ENCODE peak calls at places on chromosomes 11 and 22, in seven cellular contexts. One of them, this sample, is unnamed.

GRCh38 chr22:21687685-21688259 is 22.0 kb downstream of the PPIL2 start:
- DNase-seq in A549: no peak
- DNase-seq in progenitor cell of endocrine pancreas: no peak
- DNase-seq in HT1080: no peak
- DNase-seq in astrocyte of the spinal cord: no peak
- DNase-seq in activated naive CD4-positive, alpha-beta T cell: no peak
- DNase-seq in stimulated activated CD4-positive, alpha-beta T cell treated with anti-CD3 and anti-CD28 coated beads, Interleukin-15, amount 100 ng/mL, for 1 hour: no peak
- DNase-seq in this sample: no peak

GRCh38 chr11:121958978-121959340 is 157.1 kb downstream of the BLID start:
- DNase-seq in A549: no peak
- DNase-seq in progenitor cell of endocrine pancreas: no peak
- DNase-seq in HT1080: no peak
- DNase-seq in astrocyte of the spinal cord: no peak
- DNase-seq in activated naive CD4-positive, alpha-beta T cell: no peak
- DNase-seq in stimulated activated CD4-positive, alpha-beta T cell treated with anti-CD3 and anti-CD28 coated beads, Interleukin-15, amount 100 ng/mL, for 1 hour: no peak
- DNase-seq in this sample: no peak

GRCh38 chr22:44111562-44112155 is 69.1 kb upstream of the PARVG start:
- DNase-seq in A549: no peak
- DNase-seq in progenitor cell of endocrine pancreas: no peak
- DNase-seq in HT1080: no peak
- DNase-seq in astrocyte of the spinal cord: no peak
- DNase-seq in activated naive CD4-positive, alpha-beta T cell: no peak
- DNase-seq in stimulated activated CD4-positive, alpha-beta T cell treated with anti-CD3 and anti-CD28 coated beads, Interleukin-15, amount 100 ng/mL, for 1 hour: no peak
- DNase-seq in this sample: no peak

GRCh38 chr11:83464181-83464580 is 178.0 kb upstream of the CCDC90B start:
- DNase-seq in A549: no peak
- DNase-seq in progenitor cell of endocrine pancreas: no peak
- DNase-seq in HT1080: no peak
- DNase-seq in astrocyte of the spinal cord: no peak
- DNase-seq in activated naive CD4-positive, alpha-beta T cell: no peak
- DNase-seq in stimulated activated CD4-positive, alpha-beta T cell treated with anti-CD3 and anti-CD28 coated beads, Interleukin-15, amount 100 ng/mL, for 1 hour: no peak
- DNase-seq in this sample: no peak

GRCh38 chr11:13831707-13832106 is 130.8 kb upstream of the SPON1 start:
- DNase-seq in A549: no peak
- DNase-seq in progenitor cell of endocrine pancreas: no peak
- DNase-seq in HT1080: no peak
- DNase-seq in astrocyte of the spinal cord: peak; percentile 17
- DNase-seq in activated naive CD4-positive, alpha-beta T cell: no peak
- DNase-seq in stimulated activated CD4-positive, alpha-beta T cell treated with anti-CD3 and anti-CD28 coated beads, Interleukin-15, amount 100 ng/mL, for 1 hour: no peak
- DNase-seq in this sample: peak; percentile 88

GRCh38 chr22:49965291-49966040 is 4.9 kb downstream of the PIM3 start:
- DNase-seq in A549: no peak
- DNase-seq in progenitor cell of endocrine pancreas: no peak
- DNase-seq in HT1080: no peak
- DNase-seq in astrocyte of the spinal cord: no peak
- DNase-seq in activated naive CD4-positive, alpha-beta T cell: no peak
- DNase-seq in stimulated activated CD4-positive, alpha-beta T cell treated with anti-CD3 and anti-CD28 coated beads, Interleukin-15, amount 100 ng/mL, for 1 hour: no peak
- DNase-seq in this sample: no peak

GRCh38 chr11:96311120-96311568 is 31.9 kb downstream of the MAML2 start:
- DNase-seq in A549: no peak
- DNase-seq in progenitor cell of endocrine pancreas: no peak
- DNase-seq in HT1080: peak; percentile 62
- DNase-seq in astrocyte of the spinal cord: peak; percentile 82
- DNase-seq in activated naive CD4-positive, alpha-beta T cell: no peak
- DNase-seq in stimulated activated CD4-positive, alpha-beta T cell treated with anti-CD3 and anti-CD28 coated beads, Interleukin-15, amount 100 ng/mL, for 1 hour: no peak
- DNase-seq in this sample: no peak

GRCh38 chr11:119343726-119344125 is 2.8 kb downstream of the MFRP start:
- DNase-seq in A549: no peak
- DNase-seq in progenitor cell of endocrine pancreas: no peak
- DNase-seq in HT1080: no peak
- DNase-seq in astrocyte of the spinal cord: no peak
- DNase-seq in activated naive CD4-positive, alpha-beta T cell: no peak
- DNase-seq in stimulated activated CD4-positive, alpha-beta T cell treated with anti-CD3 and anti-CD28 coated beads, Interleukin-15, amount 100 ng/mL, for 1 hour: no peak
- DNase-seq in this sample: no peak

GRCh38 chr11:20483931-20484330 is 96.4 kb downstream of the PRMT3 start:
- DNase-seq in A549: no peak
- DNase-seq in progenitor cell of endocrine pancreas: no peak
- DNase-seq in HT1080: no peak
- DNase-seq in astrocyte of the spinal cord: peak; percentile 10
- DNase-seq in activated naive CD4-positive, alpha-beta T cell: no peak
- DNase-seq in stimulated activated CD4-positive, alpha-beta T cell treated with anti-CD3 and anti-CD28 coated beads, Interleukin-15, amount 100 ng/mL, for 1 hour: no peak
- DNase-seq in this sample: no peak

GRCh38 chr11:10592331-10592730 is 23.9 kb upstream of the LYVE1 start:
- DNase-seq in A549: no peak
- DNase-seq in progenitor cell of endocrine pancreas: no peak
- DNase-seq in HT1080: peak; percentile 86
- DNase-seq in astrocyte of the spinal cord: peak; percentile 91
- DNase-seq in activated naive CD4-positive, alpha-beta T cell: no peak
- DNase-seq in stimulated activated CD4-positive, alpha-beta T cell treated with anti-CD3 and anti-CD28 coated beads, Interleukin-15, amount 100 ng/mL, for 1 hour: no peak
- DNase-seq in this sample: no peak

GRCh38 chr11:120431633-120432032 is 79.9 kb upstream of the GRIK4 start:
- DNase-seq in A549: peak; percentile 19
- DNase-seq in progenitor cell of endocrine pancreas: no peak
- DNase-seq in HT1080: peak; percentile 67
- DNase-seq in astrocyte of the spinal cord: no peak
- DNase-seq in activated naive CD4-positive, alpha-beta T cell: no peak
- DNase-seq in stimulated activated CD4-positive, alpha-beta T cell treated with anti-CD3 and anti-CD28 coated beads, Interleukin-15, amount 100 ng/mL, for 1 hour: no peak
- DNase-seq in this sample: no peak

GRCh38 chr22:38720350-38720749 is 14.6 kb downstream of the GTPBP1 start:
- DNase-seq in A549: no peak
- DNase-seq in progenitor cell of endocrine pancreas: no peak
- DNase-seq in HT1080: no peak
- DNase-seq in astrocyte of the spinal cord: no peak
- DNase-seq in activated naive CD4-positive, alpha-beta T cell: no peak
- DNase-seq in stimulated activated CD4-positive, alpha-beta T cell treated with anti-CD3 and anti-CD28 coated beads, Interleukin-15, amount 100 ng/mL, for 1 hour: no peak
- DNase-seq in this sample: no peak

GRCh38 chr11:66015094-66015881 is 3.5 kb downstream of the CST6 start:
- DNase-seq in A549: no peak
- DNase-seq in progenitor cell of endocrine pancreas: no peak
- DNase-seq in HT1080: peak; percentile 97
- DNase-seq in astrocyte of the spinal cord: peak; percentile 20
- DNase-seq in activated naive CD4-positive, alpha-beta T cell: no peak
- DNase-seq in stimulated activated CD4-positive, alpha-beta T cell treated with anti-CD3 and anti-CD28 coated beads, Interleukin-15, amount 100 ng/mL, for 1 hour: no peak
- DNase-seq in this sample: no peak

GRCh38 chr11:65973439-65974110 is 12.0 kb downstream of the SART1 start:
- DNase-seq in A549: no peak
- DNase-seq in progenitor cell of endocrine pancreas: no peak
- DNase-seq in HT1080: peak; percentile 56
- DNase-seq in astrocyte of the spinal cord: peak; percentile 13
- DNase-seq in activated naive CD4-positive, alpha-beta T cell: no peak
- DNase-seq in stimulated activated CD4-positive, alpha-beta T cell treated with anti-CD3 and anti-CD28 coated beads, Interleukin-15, amount 100 ng/mL, for 1 hour: no peak
- DNase-seq in this sample: no peak

GRCh38 chr11:90447651-90448050 is 224.8 kb upstream of the CHORDC1 start:
- DNase-seq in A549: no peak
- DNase-seq in progenitor cell of endocrine pancreas: no peak
- DNase-seq in HT1080: no peak
- DNase-seq in astrocyte of the spinal cord: no peak
- DNase-seq in activated naive CD4-positive, alpha-beta T cell: no peak
- DNase-seq in stimulated activated CD4-positive, alpha-beta T cell treated with anti-CD3 and anti-CD28 coated beads, Interleukin-15, amount 100 ng/mL, for 1 hour: no peak
- DNase-seq in this sample: no peak

GRCh38 chr11:107157809-107158187 is 139.5 kb upstream of the GUCY1A2 start:
- DNase-seq in A549: no peak
- DNase-seq in progenitor cell of endocrine pancreas: no peak
- DNase-seq in HT1080: peak; percentile 47
- DNase-seq in astrocyte of the spinal cord: peak; percentile 13
- DNase-seq in activated naive CD4-positive, alpha-beta T cell: no peak
- DNase-seq in stimulated activated CD4-positive, alpha-beta T cell treated with anti-CD3 and anti-CD28 coated beads, Interleukin-15, amount 100 ng/mL, for 1 hour: no peak
- DNase-seq in this sample: no peak

GRCh38 chr22:24878969-24879368 is 67.5 kb downstream of the LHFPL7 start:
- DNase-seq in A549: no peak
- DNase-seq in progenitor cell of endocrine pancreas: no peak
- DNase-seq in HT1080: no peak
- DNase-seq in astrocyte of the spinal cord: no peak
- DNase-seq in activated naive CD4-positive, alpha-beta T cell: no peak
- DNase-seq in stimulated activated CD4-positive, alpha-beta T cell treated with anti-CD3 and anti-CD28 coated beads, Interleukin-15, amount 100 ng/mL, for 1 hour: no peak
- DNase-seq in this sample: no peak

GRCh38 chr11:1832181-1832988 is 2.4 kb upstream of the SYT8 start:
- DNase-seq in A549: peak; percentile 69
- DNase-seq in progenitor cell of endocrine pancreas: peak; percentile 80
- DNase-seq in HT1080: no peak
- DNase-seq in astrocyte of the spinal cord: peak; percentile 14
- DNase-seq in activated naive CD4-positive, alpha-beta T cell: peak; percentile 52
- DNase-seq in stimulated activated CD4-positive, alpha-beta T cell treated with anti-CD3 and anti-CD28 coated beads, Interleukin-15, amount 100 ng/mL, for 1 hour: peak; percentile 67
- DNase-seq in this sample: no peak

GRCh38 chr11:66011785-66012303 is at the start of gene CST6:
- DNase-seq in A549: no peak
- DNase-seq in progenitor cell of endocrine pancreas: no peak
- DNase-seq in HT1080: no peak
- DNase-seq in astrocyte of the spinal cord: no peak
- DNase-seq in activated naive CD4-positive, alpha-beta T cell: no peak
- DNase-seq in stimulated activated CD4-positive, alpha-beta T cell treated with anti-CD3 and anti-CD28 coated beads, Interleukin-15, amount 100 ng/mL, for 1 hour: no peak
- DNase-seq in this sample: no peak

GRCh38 chr22:33325232-33326004 is 267.2 kb upstream of the SYN3 start:
- DNase-seq in A549: no peak
- DNase-seq in progenitor cell of endocrine pancreas: no peak
- DNase-seq in HT1080: no peak
- DNase-seq in astrocyte of the spinal cord: no peak
- DNase-seq in activated naive CD4-positive, alpha-beta T cell: no peak
- DNase-seq in stimulated activated CD4-positive, alpha-beta T cell treated with anti-CD3 and anti-CD28 coated beads, Interleukin-15, amount 100 ng/mL, for 1 hour: no peak
- DNase-seq in this sample: no peak

GRCh38 chr11:69101100-69101791 is 52.5 kb downstream of the TPCN2 start:
- DNase-seq in A549: peak; percentile 91
- DNase-seq in progenitor cell of endocrine pancreas: peak; percentile 81
- DNase-seq in HT1080: peak; percentile 77
- DNase-seq in astrocyte of the spinal cord: peak; percentile 61
- DNase-seq in activated naive CD4-positive, alpha-beta T cell: peak; percentile 63
- DNase-seq in stimulated activated CD4-positive, alpha-beta T cell treated with anti-CD3 and anti-CD28 coated beads, Interleukin-15, amount 100 ng/mL, for 1 hour: peak; percentile 76
- DNase-seq in this sample: peak; percentile 8

GRCh38 chr11:126186708-126187481 is 24.6 kb downstream of the RPUSD4 start:
- DNase-seq in A549: no peak
- DNase-seq in progenitor cell of endocrine pancreas: no peak
- DNase-seq in HT1080: no peak
- DNase-seq in astrocyte of the spinal cord: no peak
- DNase-seq in activated naive CD4-positive, alpha-beta T cell: no peak
- DNase-seq in stimulated activated CD4-positive, alpha-beta T cell treated with anti-CD3 and anti-CD28 coated beads, Interleukin-15, amount 100 ng/mL, for 1 hour: no peak
- DNase-seq in this sample: no peak

GRCh38 chr22:21020802-21021429 is 6.0 kb downstream of the P2RX6 start:
- DNase-seq in A549: peak; percentile 51
- DNase-seq in progenitor cell of endocrine pancreas: no peak
- DNase-seq in HT1080: no peak
- DNase-seq in astrocyte of the spinal cord: no peak
- DNase-seq in activated naive CD4-positive, alpha-beta T cell: no peak
- DNase-seq in stimulated activated CD4-positive, alpha-beta T cell treated with anti-CD3 and anti-CD28 coated beads, Interleukin-15, amount 100 ng/mL, for 1 hour: no peak
- DNase-seq in this sample: no peak

GRCh38 chr11:133306019-133306418 is 226.3 kb downstream of the OPCML start:
- DNase-seq in A549: no peak
- DNase-seq in progenitor cell of endocrine pancreas: no peak
- DNase-seq in HT1080: no peak
- DNase-seq in astrocyte of the spinal cord: no peak
- DNase-seq in activated naive CD4-positive, alpha-beta T cell: no peak
- DNase-seq in stimulated activated CD4-positive, alpha-beta T cell treated with anti-CD3 and anti-CD28 coated beads, Interleukin-15, amount 100 ng/mL, for 1 hour: no peak
- DNase-seq in this sample: no peak

GRCh38 chr22:42134033-42135020 is 3.7 kb upstream of the CYP2D6 start:
- DNase-seq in A549: no peak
- DNase-seq in progenitor cell of endocrine pancreas: no peak
- DNase-seq in HT1080: no peak
- DNase-seq in astrocyte of the spinal cord: no peak
- DNase-seq in activated naive CD4-positive, alpha-beta T cell: no peak
- DNase-seq in stimulated activated CD4-positive, alpha-beta T cell treated with anti-CD3 and anti-CD28 coated beads, Interleukin-15, amount 100 ng/mL, for 1 hour: no peak
- DNase-seq in this sample: no peak

GRCh38 chr11:66359662-66360087 is 11.9 kb downstream of the SLC29A2 start:
- DNase-seq in A549: no peak
- DNase-seq in progenitor cell of endocrine pancreas: no peak
- DNase-seq in HT1080: no peak
- DNase-seq in astrocyte of the spinal cord: no peak
- DNase-seq in activated naive CD4-positive, alpha-beta T cell: no peak
- DNase-seq in stimulated activated CD4-positive, alpha-beta T cell treated with anti-CD3 and anti-CD28 coated beads, Interleukin-15, amount 100 ng/mL, for 1 hour: no peak
- DNase-seq in this sample: no peak

GRCh38 chr11:6538892-6539291 is 41.8 kb downstream of the DNHD1 start:
- DNase-seq in A549: no peak
- DNase-seq in progenitor cell of endocrine pancreas: no peak
- DNase-seq in HT1080: no peak
- DNase-seq in astrocyte of the spinal cord: no peak
- DNase-seq in activated naive CD4-positive, alpha-beta T cell: no peak
- DNase-seq in stimulated activated CD4-positive, alpha-beta T cell treated with anti-CD3 and anti-CD28 coated beads, Interleukin-15, amount 100 ng/mL, for 1 hour: no peak
- DNase-seq in this sample: no peak

GRCh38 chr11:382081-382643 is 11.8 kb upstream of the PKP3 start:
- DNase-seq in A549: no peak
- DNase-seq in progenitor cell of endocrine pancreas: no peak
- DNase-seq in HT1080: no peak
- DNase-seq in astrocyte of the spinal cord: no peak
- DNase-seq in activated naive CD4-positive, alpha-beta T cell: no peak
- DNase-seq in stimulated activated CD4-positive, alpha-beta T cell treated with anti-CD3 and anti-CD28 coated beads, Interleukin-15, amount 100 ng/mL, for 1 hour: no peak
- DNase-seq in this sample: no peak

GRCh38 chr11:134369656-134370525 is 38.1 kb downstream of the GLB1L2 start:
- DNase-seq in A549: no peak
- DNase-seq in progenitor cell of endocrine pancreas: no peak
- DNase-seq in HT1080: no peak
- DNase-seq in astrocyte of the spinal cord: no peak
- DNase-seq in activated naive CD4-positive, alpha-beta T cell: no peak
- DNase-seq in stimulated activated CD4-positive, alpha-beta T cell treated with anti-CD3 and anti-CD28 coated beads, Interleukin-15, amount 100 ng/mL, for 1 hour: no peak
- DNase-seq in this sample: no peak

GRCh38 chr22:28939394-28939793 is 56.0 kb downstream of the ZNRF3 start:
- DNase-seq in A549: no peak
- DNase-seq in progenitor cell of endocrine pancreas: no peak
- DNase-seq in HT1080: no peak
- DNase-seq in astrocyte of the spinal cord: no peak
- DNase-seq in activated naive CD4-positive, alpha-beta T cell: no peak
- DNase-seq in stimulated activated CD4-positive, alpha-beta T cell treated with anti-CD3 and anti-CD28 coated beads, Interleukin-15, amount 100 ng/mL, for 1 hour: no peak
- DNase-seq in this sample: no peak

GRCh38 chr11:133078591-133079179 is 453.6 kb downstream of the OPCML start:
- DNase-seq in A549: peak; percentile 10
- DNase-seq in progenitor cell of endocrine pancreas: peak; percentile 35
- DNase-seq in HT1080: peak; percentile 49
- DNase-seq in astrocyte of the spinal cord: peak; percentile 30
- DNase-seq in activated naive CD4-positive, alpha-beta T cell: no peak
- DNase-seq in stimulated activated CD4-positive, alpha-beta T cell treated with anti-CD3 and anti-CD28 coated beads, Interleukin-15, amount 100 ng/mL, for 1 hour: no peak
- DNase-seq in this sample: no peak

GRCh38 chr11:27353593-27354358 is 9.2 kb downstream of the CCDC34 start:
- DNase-seq in A549: no peak
- DNase-seq in progenitor cell of endocrine pancreas: no peak
- DNase-seq in HT1080: no peak
- DNase-seq in astrocyte of the spinal cord: peak; percentile 16
- DNase-seq in activated naive CD4-positive, alpha-beta T cell: no peak
- DNase-seq in stimulated activated CD4-positive, alpha-beta T cell treated with anti-CD3 and anti-CD28 coated beads, Interleukin-15, amount 100 ng/mL, for 1 hour: no peak
- DNase-seq in this sample: no peak

GRCh38 chr11:1844221-1845094 is 5.7 kb downstream of the TNNI2 start:
- DNase-seq in A549: no peak
- DNase-seq in progenitor cell of endocrine pancreas: no peak
- DNase-seq in HT1080: no peak
- DNase-seq in astrocyte of the spinal cord: peak; percentile 6
- DNase-seq in activated naive CD4-positive, alpha-beta T cell: no peak
- DNase-seq in stimulated activated CD4-positive, alpha-beta T cell treated with anti-CD3 and anti-CD28 coated beads, Interleukin-15, amount 100 ng/mL, for 1 hour: no peak
- DNase-seq in this sample: no peak

GRCh38 chr11:95074806-95075563 is 8.3 kb downstream of the SRSF8 start:
- DNase-seq in A549: no peak
- DNase-seq in progenitor cell of endocrine pancreas: no peak
- DNase-seq in HT1080: peak; percentile 12
- DNase-seq in astrocyte of the spinal cord: no peak
- DNase-seq in activated naive CD4-positive, alpha-beta T cell: no peak
- DNase-seq in stimulated activated CD4-positive, alpha-beta T cell treated with anti-CD3 and anti-CD28 coated beads, Interleukin-15, amount 100 ng/mL, for 1 hour: no peak
- DNase-seq in this sample: no peak

GRCh38 chr22:36315325-36315724 is 62.4 kb downstream of the APOL1 start:
- DNase-seq in A549: no peak
- DNase-seq in progenitor cell of endocrine pancreas: no peak
- DNase-seq in HT1080: no peak
- DNase-seq in astrocyte of the spinal cord: no peak
- DNase-seq in activated naive CD4-positive, alpha-beta T cell: no peak
- DNase-seq in stimulated activated CD4-positive, alpha-beta T cell treated with anti-CD3 and anti-CD28 coated beads, Interleukin-15, amount 100 ng/mL, for 1 hour: no peak
- DNase-seq in this sample: no peak